ENCODE peak calls at places on chromosomes 16 and 17, in five cellular contexts. X, Q, T, I and V are unnamed samples.
A peak's percentile ranks its signal among the peaks of the same experiment; 100 is the strongest.

GRCh38 chr17:14201087-14201486 is 35.6 kb downstream of the CDRT15 start:
- DNase-seq in I (no peak), T (no peak), X (peak; percentile 54), Q (peak; percentile 52), V (no peak)

GRCh38 chr16:12971216-12971615 is 69.8 kb downstream of the SHISA9 start:
- DNase-seq in Q (peak; percentile 31), T (peak; percentile 42), X (no peak), I (peak; percentile 37), V (no peak)

GRCh38 chr17:46782250-46782953 is 36.1 kb downstream of the WNT3 start:
- DNase-seq in Q (no peak), I (no peak), X (no peak), T (peak; percentile 60), V (peak; percentile 66)

GRCh38 chr17:12918132-12918531 is 99.7 kb downstream of the ELAC2 start:
- DNase-seq in I (no peak), X (no peak), Q (no peak), T (peak; percentile 24), V (no peak)

GRCh38 chr17:802481-802880 is 20.3 kb downstream of the MRM3 start:
- DNase-seq in X (no peak), Q (no peak), T (no peak), I (no peak), V (no peak)

GRCh38 chr16:82011199-82011641 is at the start of gene SDR42E1:
- DNase-seq in Q (peak; percentile 10), I (no peak), X (peak; percentile 69), T (peak; percentile 86), V (peak; percentile 66)

GRCh38 chr16:88755745-88756443 is 29.1 kb downstream of the PIEZO1 start:
- DNase-seq in X (no peak), T (no peak), Q (no peak), I (no peak), V (no peak)

GRCh38 chr16:89565506-89566372 is 5.3 kb downstream of the RPL13 start:
- DNase-seq in I (no peak), T (peak; percentile 62), Q (peak; percentile 56), X (peak; percentile 47), V (peak; percentile 53)

GRCh38 chr17:68821860-68822693 is 133.1 kb downstream of the ABCA8 start:
- DNase-seq in T (peak; percentile 88), X (no peak), Q (peak; percentile 97), I (no peak), V (no peak)

GRCh38 chr17:40191237-40192208 is 14.3 kb downstream of the RAPGEFL1 start:
- DNase-seq in I (no peak), T (peak; percentile 76), Q (peak; percentile 79), X (peak; percentile 67), V (peak; percentile 87)

GRCh38 chr17:40188694-40189093 is 11.4 kb downstream of the RAPGEFL1 start:
- DNase-seq in T (no peak), Q (no peak), I (no peak), X (no peak), V (no peak)

GRCh38 chr17:40192961-40193360 is 15.7 kb downstream of the RAPGEFL1 start:
- DNase-seq in X (no peak), Q (no peak), T (no peak), I (no peak), V (no peak)

GRCh38 chr17:40187238-40187637 is 10.0 kb downstream of the RAPGEFL1 start:
- DNase-seq in X (no peak), T (no peak), Q (no peak), I (no peak), V (no peak)

DNA sequence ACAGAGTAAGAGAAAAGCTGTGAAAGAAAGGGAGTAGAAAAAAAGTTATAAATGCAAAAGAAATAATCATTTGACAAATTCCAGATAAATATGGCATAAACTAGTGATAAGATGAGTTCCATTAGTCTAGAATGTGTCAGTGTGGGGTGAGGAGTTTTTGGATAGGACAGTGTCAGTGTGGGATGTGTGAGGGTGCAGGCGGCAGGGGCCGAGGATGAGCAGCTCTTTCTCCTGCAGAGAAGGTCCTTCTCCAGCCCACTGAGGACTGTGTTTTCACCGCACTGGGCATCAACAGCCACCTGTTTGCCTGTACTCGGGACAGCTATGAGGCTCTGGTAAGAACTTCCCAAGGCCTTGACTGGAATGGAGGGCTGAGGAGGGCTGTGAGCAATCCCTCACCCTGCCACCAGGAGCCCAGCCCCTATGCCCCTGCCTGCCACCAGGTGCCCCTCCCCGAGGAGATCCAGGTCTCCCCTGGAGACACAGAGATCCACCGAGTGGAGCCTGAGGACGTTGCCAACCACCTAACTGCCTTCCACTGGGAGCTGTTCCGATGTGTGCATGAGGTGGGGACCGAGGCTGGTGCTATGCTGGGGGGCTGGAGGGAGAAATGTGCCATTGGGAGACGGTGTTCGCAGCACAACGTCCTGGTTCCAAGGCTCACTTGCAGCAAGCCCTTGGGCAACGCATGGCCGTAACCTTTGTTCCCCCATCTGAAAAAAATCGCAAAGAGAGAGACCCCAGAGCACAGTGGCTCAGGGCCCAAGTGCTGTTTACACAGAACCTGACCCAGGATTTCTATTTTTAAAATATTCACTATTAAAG is 13.1 kb downstream of the RAPGEFL1 start:
- DNase-seq in T (peak; percentile 33), X (peak; percentile 44), Q (no peak), I (no peak), V (peak; percentile 45)
- TF ChIP-seq CTCF in T (peak; percentile 43), X (peak; percentile 68), Q (peak; percentile 40), I (peak; percentile 26), V (no peak)

GRCh38 chr17:56812971-56813388 is 20.7 kb downstream of the C17orf67 start:
- DNase-seq in X (no peak), I (no peak), T (no peak), Q (no peak), V (no peak)
- TF ChIP-seq CTCF in X (no peak), I (no peak), T (no peak), Q (no peak), V (no peak)

DNA sequence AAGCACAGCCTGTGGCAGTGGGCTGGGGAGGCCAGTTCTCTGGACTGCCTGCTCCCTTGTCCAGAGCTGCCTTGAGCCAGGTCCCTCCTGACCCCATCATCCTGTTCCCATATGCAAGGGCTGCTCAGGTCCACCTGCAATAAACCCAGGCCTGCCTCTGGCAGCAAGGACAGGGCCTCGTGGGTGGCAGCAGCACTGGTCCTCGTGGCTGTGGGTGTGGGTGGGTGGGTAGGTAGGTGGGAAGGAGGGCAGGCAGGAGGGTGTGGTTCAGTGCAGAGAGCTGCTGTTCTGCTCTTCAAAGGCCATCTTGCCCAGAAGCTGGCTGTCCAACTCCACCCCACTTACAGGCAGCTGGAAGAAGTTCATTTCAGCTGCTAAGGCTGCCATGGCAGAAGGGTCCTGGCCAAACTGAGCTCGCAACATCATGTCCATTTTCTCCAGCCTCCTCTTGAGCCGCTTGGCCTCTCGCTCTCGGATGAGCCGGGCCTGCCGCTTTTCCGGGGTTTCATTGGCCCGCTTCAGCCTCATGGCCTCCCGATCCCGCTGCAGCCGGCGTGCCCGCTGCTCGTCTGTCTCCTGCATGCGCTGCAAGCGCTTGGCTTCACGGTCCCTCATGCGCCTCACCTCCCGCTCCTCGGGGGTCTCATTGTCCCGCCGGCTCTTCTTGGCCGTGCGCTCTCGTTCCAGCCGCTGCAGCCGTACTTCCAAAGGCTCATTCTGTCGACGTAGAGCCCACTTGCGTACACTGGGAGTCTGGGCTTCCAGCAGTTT is 14.2 kb downstream of the ATXN1L start:
- DNase-seq in X (no peak), I (no peak), T (no peak), Q (no peak), V (no peak)
- TF ChIP-seq CTCF in X (no peak), I (no peak), T (no peak), Q (no peak), V (no peak)

GRCh38 chr17:38584350-38584925 is 21.3 kb downstream of the SRCIN1 start:
- DNase-seq in Q (peak; percentile 22), T (peak; percentile 75), I (no peak), X (peak; percentile 67), V (peak; percentile 84)
- TF ChIP-seq CTCF in Q (peak; percentile 81), T (peak; percentile 86), I (peak; percentile 93), X (peak; percentile 89), V (peak; percentile 85)

GRCh38 chr17:10117085-10117484 is 81.3 kb downstream of the GAS7 start:
- DNase-seq in I (no peak), X (no peak), Q (no peak), T (no peak), V (no peak)

GRCh38 chr17:10118788-10119130 is 79.6 kb downstream of the GAS7 start:
- DNase-seq in X (no peak), Q (no peak), I (no peak), T (no peak), V (no peak)

GRCh38 chr17:10116267-10116666 is 82.1 kb downstream of the GAS7 start:
- DNase-seq in T (no peak), X (no peak), Q (no peak), I (no peak), V (no peak)

GRCh38 chr17:10116676-10117075 is 81.7 kb downstream of the GAS7 start:
- DNase-seq in Q (no peak), X (no peak), I (no peak), T (no peak), V (no peak)

DNA sequence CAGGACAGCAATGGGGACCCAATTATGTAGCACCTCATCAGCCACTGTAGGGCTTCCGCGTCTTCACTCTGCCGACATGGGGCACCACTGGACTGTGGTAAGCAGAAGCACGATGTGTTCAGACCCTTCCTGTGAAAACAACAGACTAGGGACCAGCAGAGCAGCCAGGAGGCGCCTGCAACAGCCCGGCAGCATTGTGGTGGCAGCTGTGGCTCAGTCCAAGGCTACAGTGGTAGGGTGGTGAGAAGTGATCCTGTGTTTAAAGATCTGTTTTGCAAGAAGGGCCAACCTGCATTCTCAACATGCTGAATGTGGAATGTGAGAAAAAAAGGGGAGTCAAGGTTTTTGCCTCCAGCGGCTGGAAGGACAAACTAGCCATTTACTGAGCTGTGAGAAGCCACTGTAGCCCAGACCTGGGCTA is 80.8 kb downstream of the GAS7 start:
- DNase-seq in X (peak; percentile 28), Q (no peak), I (no peak), T (no peak), V (peak; percentile 59)
- TF ChIP-seq CTCF in X (no peak), Q (no peak), I (no peak), T (no peak), V (peak; percentile 40)

DNA sequence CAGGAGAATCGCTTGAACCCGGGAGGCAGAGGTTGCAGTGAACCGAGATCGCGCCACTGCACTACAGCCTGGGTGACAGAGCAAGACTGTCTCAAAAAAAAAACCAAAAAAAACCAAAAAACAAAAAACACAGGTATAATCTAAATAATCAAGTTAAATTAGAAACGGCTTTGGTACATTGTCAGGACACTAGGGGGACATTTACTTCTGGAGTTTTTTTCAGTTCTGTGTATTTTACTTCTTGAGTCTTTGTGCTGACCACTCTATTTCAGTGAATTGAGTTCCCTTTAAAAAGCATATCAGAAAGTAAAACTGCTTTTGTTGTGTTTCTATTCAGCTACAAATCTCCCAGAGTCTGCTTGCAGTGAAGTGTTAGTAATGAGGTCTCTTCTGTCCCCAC is 36.3 kb downstream of the DHRS7B start:
- DNase-seq in I (no peak), Q (no peak), X (no peak), T (no peak), V (no peak)
- TF ChIP-seq CTCF in I (peak; percentile 19), Q (no peak), X (no peak), T (no peak), V (no peak)

GRCh38 chr16:66115373-66115772 is 251.1 kb upstream of the CDH5 start:
- DNase-seq in T (no peak), Q (no peak), X (no peak), I (no peak), V (no peak)
- TF ChIP-seq CTCF in T (no peak), Q (no peak), X (no peak), I (no peak), V (no peak)

GRCh38 chr16:855471-855870 is 54.9 kb upstream of the GNG13 start:
- DNase-seq in I (peak; percentile 8), Q (no peak), X (no peak), T (no peak), V (no peak)
- TF ChIP-seq CTCF in I (no peak), Q (no peak), X (no peak), T (no peak), V (no peak)